ENCODE peak calls at places on chromosomes 12 and 14, in five cellular contexts. One of them, this sample, is unnamed.

GRCh38 chr14:67962215-67962644 is 142.7 kb downstream of the RAD51B start:
- DNase-seq in H9: no peak
- DNase-seq in trophoblast cell: no peak
- DNase-seq in H1: no peak
- DNase-seq in neuronal stem cell: no peak
- DNase-seq in this sample: no peak

GRCh38 chr14:95409472-95410307 is 90.0 kb upstream of the CLMN start:
- DNase-seq in H9: no peak
- DNase-seq in trophoblast cell: no peak
- DNase-seq in H1: no peak
- DNase-seq in neuronal stem cell: no peak
- DNase-seq in this sample: no peak

GRCh38 chr12:25694072-25694471 is 141.0 kb upstream of the LMNTD1 start:
- DNase-seq in neuronal stem cell: no peak
- DNase-seq in H1: no peak
- DNase-seq in trophoblast cell: no peak
- DNase-seq in H9: no peak
- DNase-seq in this sample: peak

GRCh38 chr12:78149459-78149858 is 318.8 kb downstream of the NAV3 start:
- DNase-seq in trophoblast cell: no peak
- DNase-seq in neuronal stem cell: no peak
- DNase-seq in H9: no peak
- DNase-seq in H1: no peak
- DNase-seq in this sample: no peak

GRCh38 chr12:104586325-104587048 is 129.7 kb downstream of the CHST11 start:
- DNase-seq in H1: no peak
- DNase-seq in H9: no peak
- DNase-seq in trophoblast cell: no peak
- DNase-seq in neuronal stem cell: no peak
- DNase-seq in this sample: no peak

GRCh38 chr12:188910-189621 is 24.9 kb downstream of the SLC6A12 start:
- DNase-seq in neuronal stem cell: peak
- DNase-seq in H1: peak
- DNase-seq in H9: peak
- DNase-seq in trophoblast cell: peak
- DNase-seq in this sample: peak

GRCh38 chr12:47801170-47801903 is 18.4 kb downstream of the HDAC7 start:
- DNase-seq in H9: no peak
- DNase-seq in neuronal stem cell: no peak
- DNase-seq in trophoblast cell: no peak
- DNase-seq in H1: no peak
- DNase-seq in this sample: peak

GRCh38 chr12:105840384-105840783 is 298.4 kb downstream of the NUAK1 start:
- DNase-seq in neuronal stem cell: no peak
- DNase-seq in H1: no peak
- DNase-seq in H9: no peak
- DNase-seq in trophoblast cell: no peak
- DNase-seq in this sample: no peak

GRCh38 chr14:68663385-68664076 is 129.3 kb downstream of the ZFP36L1 start:
- DNase-seq in H9: no peak
- DNase-seq in trophoblast cell: no peak
- DNase-seq in H1: peak
- DNase-seq in neuronal stem cell: no peak
- DNase-seq in this sample: no peak

GRCh38 chr12:124927325-124928094 is 13.1 kb upstream of the UBC start:
- DNase-seq in trophoblast cell: peak
- DNase-seq in H9: peak
- DNase-seq in neuronal stem cell: peak
- DNase-seq in H1: peak
- DNase-seq in this sample: peak

GRCh38 chr12:92571169-92571568 is 131.6 kb upstream of the PLEKHG7 start:
- DNase-seq in H9: no peak
- DNase-seq in H1: no peak
- DNase-seq in trophoblast cell: no peak
- DNase-seq in neuronal stem cell: no peak
- DNase-seq in this sample: no peak

GRCh38 chr14:68444449-68445168 is 348.3 kb downstream of the ZFP36L1 start:
- DNase-seq in H9: no peak
- DNase-seq in neuronal stem cell: no peak
- DNase-seq in trophoblast cell: no peak
- DNase-seq in H1: no peak
- DNase-seq in this sample: peak

GRCh38 chr12:89135976-89136634 is 216.2 kb downstream of the DUSP6 start:
- DNase-seq in H1: no peak
- DNase-seq in trophoblast cell: no peak
- DNase-seq in neuronal stem cell: no peak
- DNase-seq in H9: no peak
- DNase-seq in this sample: no peak

GRCh38 chr12:55929306-55929791 is 1.6 kb upstream of the DGKA start:
- DNase-seq in H1: no peak
- DNase-seq in neuronal stem cell: no peak
- DNase-seq in H9: no peak
- DNase-seq in trophoblast cell: no peak
- DNase-seq in this sample: no peak

GRCh38 chr14:22084393-22085281 is 411.0 kb upstream of the OR4E1 start:
- DNase-seq in H1: no peak
- DNase-seq in trophoblast cell: peak
- DNase-seq in H9: no peak
- DNase-seq in neuronal stem cell: peak
- DNase-seq in this sample: peak

GRCh38 chr14:50122291-50122690 is 5.9 kb upstream of the VCPKMT start:
- DNase-seq in H9: no peak
- DNase-seq in trophoblast cell: no peak
- DNase-seq in neuronal stem cell: no peak
- DNase-seq in H1: no peak
- DNase-seq in this sample: no peak

GRCh38 chr12:22617630-22618029 is 7.3 kb upstream of the ETNK1 start:
- DNase-seq in trophoblast cell: no peak
- DNase-seq in H9: no peak
- DNase-seq in neuronal stem cell: no peak
- DNase-seq in H1: no peak
- DNase-seq in this sample: no peak

GRCh38 chr14:36647827-36648753 is 13.6 kb upstream of the PAX9 start:
- DNase-seq in H1: peak
- DNase-seq in neuronal stem cell: no peak
- DNase-seq in trophoblast cell: no peak
- DNase-seq in H9: peak
- DNase-seq in this sample: peak

GRCh38 chr14:71665157-71665556 is 267.1 kb upstream of the RGS6 start:
- DNase-seq in trophoblast cell: no peak
- DNase-seq in H1: no peak
- DNase-seq in neuronal stem cell: no peak
- DNase-seq in H9: no peak
- DNase-seq in this sample: peak

GRCh38 chr12:50786498-50787231 is 22.8 kb downstream of the ATF1 start:
- DNase-seq in H1: no peak
- DNase-seq in H9: no peak
- DNase-seq in trophoblast cell: peak
- DNase-seq in neuronal stem cell: no peak
- DNase-seq in this sample: peak

GRCh38 chr14:85471156-85471555 is 58.8 kb upstream of the FLRT2 start:
- DNase-seq in neuronal stem cell: no peak
- DNase-seq in trophoblast cell: no peak
- DNase-seq in H9: no peak
- DNase-seq in H1: no peak
- DNase-seq in this sample: peak

GRCh38 chr12:51171884-51172514 is 936 bp downstream of the TFCP2 start:
- DNase-seq in H9: peak
- DNase-seq in H1: no peak
- DNase-seq in neuronal stem cell: no peak
- DNase-seq in trophoblast cell: peak
- DNase-seq in this sample: peak

GRCh38 chr14:102867826-102868580 is 54.5 kb upstream of the AMN start:
- DNase-seq in trophoblast cell: no peak
- DNase-seq in H1: no peak
- DNase-seq in H9: no peak
- DNase-seq in neuronal stem cell: no peak
- DNase-seq in this sample: no peak

GRCh38 chr12:87828384-87828973 is 200.7 kb downstream of the C12orf50 start:
- DNase-seq in H9: no peak
- DNase-seq in neuronal stem cell: no peak
- DNase-seq in trophoblast cell: no peak
- DNase-seq in H1: no peak
- DNase-seq in this sample: no peak

GRCh38 chr14:99195602-99196309 is 76.2 kb downstream of the BCL11B start:
- DNase-seq in trophoblast cell: no peak
- DNase-seq in neuronal stem cell: no peak
- DNase-seq in H1: no peak
- DNase-seq in H9: no peak
- DNase-seq in this sample: no peak

GRCh38 chr14:51616724-51617409 is 34.8 kb upstream of the FRMD6 start:
- DNase-seq in H1: no peak
- DNase-seq in trophoblast cell: no peak
- DNase-seq in H9: no peak
- DNase-seq in neuronal stem cell: no peak
- DNase-seq in this sample: peak

DNA sequence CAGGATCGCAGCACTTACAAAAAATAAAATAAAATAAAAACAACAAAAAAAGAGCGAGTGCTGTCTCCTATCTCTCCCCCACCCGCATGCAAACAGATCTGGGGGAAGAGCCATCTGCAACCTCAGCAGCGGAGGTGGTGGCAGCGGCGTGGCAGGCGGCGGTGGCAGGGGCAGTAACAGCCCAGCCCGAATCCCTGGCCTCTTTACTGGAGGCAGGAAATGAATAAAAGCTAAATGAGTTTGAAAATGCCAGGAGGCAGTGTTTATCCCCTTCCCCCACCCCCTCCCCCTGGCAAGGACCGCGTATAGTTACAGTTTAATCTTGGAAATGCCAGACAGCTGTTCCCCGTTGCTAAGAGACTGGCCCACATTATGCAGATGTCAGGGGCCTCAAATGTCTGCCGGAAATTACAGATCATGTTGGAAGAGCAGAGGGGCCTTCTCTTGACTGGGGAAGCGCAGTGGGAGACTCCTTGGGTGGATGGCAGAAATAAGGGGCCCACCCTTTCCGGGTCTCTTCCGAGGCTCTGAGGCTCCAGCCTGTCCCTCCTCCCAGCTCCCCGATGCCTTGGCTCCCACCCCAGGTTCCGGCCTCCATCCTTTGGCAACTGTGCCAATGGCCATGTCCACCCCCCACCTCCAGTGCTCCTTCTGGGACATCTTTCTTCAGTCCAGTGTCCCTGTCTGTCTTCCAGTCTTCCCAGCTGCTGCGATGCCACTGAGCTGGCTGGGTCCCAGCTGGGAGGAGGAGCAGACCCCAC is 93.8 kb downstream of the LRRC74A start:
- DNase-seq in neuronal stem cell: no peak
- DNase-seq in H1: no peak
- DNase-seq in trophoblast cell: peak
- DNase-seq in H9: peak
- DNase-seq in this sample: peak
- H2BK12ac ChIP-seq in neuronal stem cell: peak
- H2BK12ac ChIP-seq in H1: peak
- H2BK12ac ChIP-seq in trophoblast cell: peak
- H2BK12ac ChIP-seq in H9: no peak
- H2BK12ac ChIP-seq in this sample: peak

GRCh38 chr12:65450610-65451009 is 172.1 kb downstream of the MSRB3 start:
- DNase-seq in H1: no peak
- DNase-seq in H9: no peak
- DNase-seq in trophoblast cell: no peak
- DNase-seq in neuronal stem cell: no peak
- DNase-seq in this sample: peak

GRCh38 chr12:65459545-65459944 is 181.1 kb downstream of the MSRB3 start:
- DNase-seq in trophoblast cell: no peak
- DNase-seq in H1: no peak
- DNase-seq in H9: no peak
- DNase-seq in neuronal stem cell: no peak
- DNase-seq in this sample: no peak

GRCh38 chr12:65460076-65460475 is 181.6 kb downstream of the MSRB3 start:
- DNase-seq in H1: peak
- DNase-seq in neuronal stem cell: no peak
- DNase-seq in trophoblast cell: no peak
- DNase-seq in H9: peak
- DNase-seq in this sample: no peak

GRCh38 chr12:65449400-65449799 is 170.9 kb downstream of the MSRB3 start:
- DNase-seq in H1: no peak
- DNase-seq in H9: no peak
- DNase-seq in trophoblast cell: no peak
- DNase-seq in neuronal stem cell: no peak
- DNase-seq in this sample: peak

DNA sequence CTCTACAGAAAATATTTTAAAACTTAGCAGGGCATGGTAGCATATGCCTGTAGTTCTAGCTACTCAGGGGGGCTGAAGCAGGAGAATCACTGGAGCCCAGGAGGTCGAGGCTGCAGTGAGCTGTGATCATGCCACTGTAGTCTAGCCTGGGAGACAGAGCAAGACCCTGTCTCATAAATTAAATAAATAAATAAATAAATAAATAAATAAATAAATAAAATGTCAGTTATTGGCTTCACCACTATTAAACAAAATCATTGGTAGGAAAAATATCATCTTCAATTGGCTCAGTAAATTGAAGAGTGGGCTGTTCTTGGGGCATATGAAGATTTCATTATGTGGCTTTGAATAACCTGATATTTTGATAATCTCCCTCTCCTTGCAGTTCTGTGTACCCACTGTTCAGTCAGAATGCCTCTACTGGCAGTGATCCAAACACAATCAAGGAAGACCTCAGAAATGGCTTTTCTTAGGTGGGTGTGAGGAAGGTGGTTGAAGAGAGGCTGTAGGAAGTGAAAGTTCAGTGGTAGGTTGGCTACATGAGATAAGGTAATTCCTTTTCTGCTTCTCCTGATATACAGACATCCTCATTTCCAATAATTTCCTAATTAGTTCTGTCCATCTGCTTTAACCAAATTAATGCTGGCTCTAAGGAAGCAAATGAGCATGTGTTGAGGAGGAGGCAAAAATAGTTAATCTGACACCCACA is 175.8 kb downstream of the MSRB3 start:
- DNase-seq in H1: no peak
- DNase-seq in neuronal stem cell: no peak
- DNase-seq in H9: no peak
- DNase-seq in trophoblast cell: no peak
- DNase-seq in this sample: no peak
- H2BK12ac ChIP-seq in H1: no peak
- H2BK12ac ChIP-seq in neuronal stem cell: no peak
- H2BK12ac ChIP-seq in H9: no peak
- H2BK12ac ChIP-seq in trophoblast cell: no peak
- H2BK12ac ChIP-seq in this sample: no peak

GRCh38 chr12:110640275-110641025 is 26.5 kb downstream of the TCTN1 start:
- DNase-seq in H1: no peak
- DNase-seq in H9: peak
- DNase-seq in neuronal stem cell: no peak
- DNase-seq in trophoblast cell: no peak
- DNase-seq in this sample: no peak
- H2BK12ac ChIP-seq in H1: no peak
- H2BK12ac ChIP-seq in H9: no peak
- H2BK12ac ChIP-seq in neuronal stem cell: no peak
- H2BK12ac ChIP-seq in trophoblast cell: no peak
- H2BK12ac ChIP-seq in this sample: no peak

GRCh38 chr12:121946313-121947025 is 28.1 kb downstream of the CFAP251 start:
- DNase-seq in H9: no peak
- DNase-seq in H1: no peak
- DNase-seq in trophoblast cell: no peak
- DNase-seq in neuronal stem cell: no peak
- DNase-seq in this sample: no peak
- H2BK12ac ChIP-seq in H9: no peak
- H2BK12ac ChIP-seq in H1: no peak
- H2BK12ac ChIP-seq in trophoblast cell: no peak
- H2BK12ac ChIP-seq in neuronal stem cell: no peak
- H2BK12ac ChIP-seq in this sample: no peak

This sample was measured in mesenchymal stem cell.